ENCODE peak calls at places on chromosomes 4 and X, in ten cellular contexts. D is esophagus squamous epithelium; O is GM10248; X is fibroblast of pulmonary artery; N is lower lobe of right lung; B is adrenal gland; I is left lung; C is MM.1S; F is GM12865; M is CD4-positive, alpha-beta T cell. A is an unnamed sample.

GRCh38 chr4:188722911-188723310 is 583.7 kb downstream of the TRIML1 start:
- DNase-seq in D (no peak), O (no peak), X (no peak), N (no peak), B (no peak), I (no peak), C (no peak), F (no peak), M (no peak), A (no peak)

GRCh38 chrX:100410083-100410590 is at the start of gene PCDH19:
- DNase-seq in D (no peak), O (peak), X (peak), N (peak), B (peak), I (peak), C (peak), F (peak), M (peak), A (peak)

GRCh38 chr4:69823481-69824186 is 36.3 kb downstream of the SULT1E1 start:
- DNase-seq in D (no peak), O (no peak), X (peak), N (peak), B (no peak), I (no peak), C (peak), F (peak), M (peak), A (no peak)

GRCh38 chr4:184450045-184450444 is 24.3 kb downstream of the IRF2 start:
- DNase-seq in D (no peak), O (no peak), X (peak), N (no peak), B (no peak), I (no peak), C (no peak), F (no peak), M (no peak), A (no peak)

GRCh38 chr4:36222702-36223101 is 21.6 kb downstream of the ARAP2 start:
- DNase-seq in D (no peak), O (no peak), X (no peak), N (no peak), B (no peak), I (no peak), C (no peak), F (no peak), M (no peak), A (no peak)

GRCh38 chrX:112832481-112833095 is 8.0 kb downstream of the AMOT start:
- DNase-seq in D (no peak), O (no peak), X (no peak), N (peak), B (no peak), I (peak), C (peak), F (no peak), M (no peak), A (no peak)

GRCh38 chr4:102760645-102761477 is at the start of gene MANBA:
- DNase-seq in D (peak), O (peak), X (peak), N (peak), B (peak), I (peak), C (peak), F (peak), M (peak), A (peak)

GRCh38 chr4:176238157-176238608 is 30.8 kb downstream of the ASB5 start:
- DNase-seq in D (no peak), O (no peak), X (peak), N (no peak), B (no peak), I (no peak), C (no peak), F (no peak), M (no peak), A (no peak)

GRCh38 chr4:123555500-123556273 is 159.1 kb downstream of the SPRY1 start:
- DNase-seq in D (peak), O (no peak), X (peak), N (peak), B (peak), I (peak), C (no peak), F (no peak), M (no peak), A (no peak)

GRCh38 chrX:51641421-51642021 is 22.8 kb upstream of the CENPVL3 start:
- DNase-seq in D (no peak), O (peak), X (peak), N (no peak), B (peak), I (no peak), C (peak), F (peak), M (no peak), A (peak)

GRCh38 chrX:109902665-109903064 is 100.2 kb upstream of the TMEM164 start:
- DNase-seq in D (no peak), O (no peak), X (peak), N (no peak), B (no peak), I (no peak), C (no peak), F (no peak), M (no peak), A (no peak)

GRCh38 chr4:107734120-107734519 is 14.1 kb upstream of the PAPSS1 start:
- DNase-seq in D (no peak), O (peak), X (no peak), N (no peak), B (no peak), I (no peak), C (no peak), F (peak), M (no peak), A (no peak)

GRCh38 chr4:13706130-13706529 is 78.6 kb upstream of the BOD1L1 start:
- DNase-seq in D (no peak), O (no peak), X (no peak), N (no peak), B (no peak), I (no peak), C (no peak), F (no peak), M (no peak), A (no peak)

GRCh38 chr4:11409632-11410031 is 19.1 kb downstream of the HS3ST1 start:
- DNase-seq in D (no peak), O (no peak), X (no peak), N (no peak), B (no peak), I (no peak), C (no peak), F (no peak), M (no peak), A (no peak)
- TF ChIP-seq CTCF in D (no peak), O (no peak), X (no peak), N (no peak), B (no peak), I (no peak), C (no peak), F (no peak), M (no peak), A (no peak)

DNA sequence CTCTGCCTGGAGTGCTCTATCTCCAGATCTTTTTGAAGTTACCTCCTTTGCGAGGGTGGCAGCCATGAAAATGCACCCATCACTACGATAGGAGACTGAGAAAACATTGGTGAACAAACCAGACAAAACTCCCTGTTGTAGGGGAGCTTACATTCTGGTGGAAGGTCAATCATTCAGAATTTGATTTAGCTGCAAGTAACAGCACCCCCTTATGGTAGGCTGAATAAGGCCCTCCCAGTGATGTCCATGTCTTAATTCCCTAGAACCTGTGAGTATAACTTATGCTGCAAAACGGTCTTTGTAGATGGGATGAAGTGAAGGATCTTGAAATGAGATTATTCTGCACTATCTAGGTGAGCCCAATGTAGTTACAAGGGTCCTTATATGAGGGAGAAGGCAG is 5.6 kb upstream of the TEC start:
- DNase-seq in D (no peak), O (peak), X (peak), N (no peak), B (no peak), I (no peak), C (peak), F (peak), M (no peak), A (peak)
- TF ChIP-seq CTCF in D (peak), O (peak), X (peak), N (peak), B (peak), I (peak), C (peak), F (peak), M (no peak), A (peak)

DNA sequence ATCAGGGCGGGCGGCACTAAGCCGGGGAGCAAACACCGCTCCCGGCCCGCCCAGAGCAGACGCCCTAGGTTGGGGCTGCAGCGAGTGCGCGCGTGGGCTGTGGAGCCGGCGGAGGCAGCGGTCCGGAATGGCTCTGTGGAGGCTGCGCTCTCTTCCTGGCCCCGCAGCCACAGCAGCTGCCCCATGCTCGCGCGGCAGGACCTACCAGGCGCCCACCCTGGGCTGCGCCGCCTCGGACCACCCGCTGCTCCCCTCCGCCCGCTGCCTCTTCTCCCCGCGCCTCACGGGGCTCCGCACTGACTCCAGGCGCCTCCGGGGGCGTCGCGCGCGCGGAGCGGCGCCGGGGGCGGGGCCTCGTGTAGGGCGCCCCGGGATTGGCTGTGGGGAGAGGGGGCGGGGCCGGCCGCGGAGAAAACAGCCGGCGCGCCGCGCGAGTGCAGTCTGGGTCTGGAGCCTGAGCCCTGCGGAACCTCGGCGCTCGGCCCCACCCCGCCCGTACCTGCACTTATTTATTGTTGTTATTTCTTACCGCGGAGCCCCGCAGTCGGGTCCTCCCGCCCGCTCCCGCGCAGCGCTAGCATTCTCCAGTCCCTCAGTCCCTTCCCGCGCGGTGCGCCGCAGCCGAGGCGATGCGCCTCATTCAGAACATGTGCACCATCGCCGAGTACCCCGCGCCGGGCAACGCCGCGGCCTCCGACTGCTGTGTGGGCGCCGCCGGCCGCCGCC is at the start of gene RASL11B:
- DNase-seq in D (no peak), O (peak), X (peak), N (peak), B (peak), I (peak), C (peak), F (peak), M (peak), A (peak)
- TF ChIP-seq CTCF in D (peak), O (no peak), X (no peak), N (peak), B (no peak), I (peak), C (peak), F (no peak), M (peak), A (no peak)

DNA sequence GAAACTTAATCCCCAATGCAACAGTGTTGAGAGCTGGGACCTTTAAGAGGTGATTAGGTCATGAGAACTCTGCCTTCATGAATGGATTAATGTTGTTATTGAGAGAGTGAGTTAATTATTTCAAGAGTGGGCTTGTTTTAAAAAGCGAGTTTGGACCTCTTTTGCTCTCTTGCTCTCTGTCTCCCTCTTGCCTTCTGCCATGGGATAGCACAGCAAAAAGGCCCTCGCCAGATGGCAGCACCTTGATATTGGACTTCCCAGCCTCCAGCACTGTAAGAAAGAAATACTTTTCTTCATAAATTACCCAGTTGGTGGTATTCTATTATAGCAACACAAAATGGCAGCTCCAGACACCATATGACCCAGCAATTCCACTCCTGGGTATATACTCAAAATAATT is 7.0 kb upstream of the ATP6AP2 start:
- DNase-seq in D (no peak), O (no peak), X (peak), N (no peak), B (no peak), I (no peak), C (peak), F (peak), M (no peak), A (no peak)
- TF ChIP-seq CTCF in D (no peak), O (peak), X (peak), N (peak), B (peak), I (peak), C (peak), F (peak), M (peak), A (peak)

GRCh38 chr4:105715692-105716278 is 7.2 kb downstream of the GSTCD start:
- DNase-seq in D (no peak), O (no peak), X (peak), N (no peak), B (no peak), I (no peak), C (peak), F (peak), M (no peak), A (no peak)
- TF ChIP-seq CTCF in D (peak), O (peak), X (peak), N (peak), B (peak), I (no peak), C (peak), F (peak), M (peak), A (no peak)

GRCh38 chr4:81471361-81472248 is at the start of gene RASGEF1B:
- DNase-seq in D (peak), O (peak), X (peak), N (peak), B (peak), I (peak), C (peak), F (peak), M (peak), A (peak)
- TF ChIP-seq CTCF in D (peak), O (no peak), X (no peak), N (no peak), B (no peak), I (no peak), C (no peak), F (no peak), M (no peak), A (no peak)

GRCh38 chr4:26235500-26235899 is 85.3 kb upstream of the RBPJ start:
- DNase-seq in D (peak), O (no peak), X (peak), N (peak), B (no peak), I (peak), C (no peak), F (no peak), M (no peak), A (no peak)
- TF ChIP-seq CTCF in D (no peak), O (no peak), X (peak), N (no peak), B (no peak), I (no peak), C (no peak), F (no peak), M (no peak), A (no peak)

GRCh38 chr4:63578383-63578782 is 830.9 kb downstream of the TECRL start:
- DNase-seq in D (no peak), O (no peak), X (no peak), N (no peak), B (no peak), I (no peak), C (no peak), F (no peak), M (no peak), A (no peak)
- TF ChIP-seq CTCF in D (no peak), O (no peak), X (no peak), N (no peak), B (no peak), I (no peak), C (no peak), F (no peak), M (no peak), A (no peak)

A was measured in GM13976.